ENCODE peak calls at places on chromosomes 13 and 19, in ten cellular contexts. A is tibial artery, G is fibroblast of lung, R is endothelial cell of umbilical vein, P is dorsolateral prefrontal cortex, U is pancreas, X is astrocyte, V is body of pancreas, F is BJ, T is ascending aorta. H is an unnamed sample.

GRCh38 chr19:48933382-48933932 is at the start of gene DHDH:
- DNase-seq in A (peak; percentile 77), G (peak; percentile 63), R (peak; percentile 66), P (peak; percentile 35), U (peak; percentile 88), X (peak; percentile 47), V (peak; percentile 88), F (no peak), T (no peak), H (peak; percentile 52)

GRCh38 chr13:68697551-68697950 is 1410.1 kb upstream of the ATXN8OS start:
- DNase-seq in A (no peak), G (peak; percentile 71), R (no peak), P (no peak), U (no peak), X (peak; percentile 59), V (no peak), F (no peak), T (no peak), H (peak; percentile 1)

GRCh38 chr13:99969934-99970760 is 1.4 kb downstream of the ZIC5 start:
- DNase-seq in A (no peak), G (peak; percentile 30), R (no peak), P (no peak), U (peak; percentile 71), X (no peak), V (no peak), F (no peak), T (no peak), H (no peak)

GRCh38 chr19:32652893-32653625 is 21.9 kb downstream of the ANKRD27 start:
- DNase-seq in A (no peak), G (peak; percentile 78), R (peak; percentile 53), P (peak; percentile 52), U (peak; percentile 89), X (peak; percentile 68), V (peak; percentile 87), F (no peak), T (no peak), H (no peak)

GRCh38 chr13:47794963-47795362 is 206.1 kb downstream of the SUCLA2 start:
- DNase-seq in A (no peak), G (no peak), R (no peak), P (no peak), U (no peak), X (no peak), V (no peak), F (no peak), T (no peak), H (no peak)

GRCh38 chr13:114211446-114211845 is 23.3 kb upstream of the CDC16 start:
- DNase-seq in A (no peak), G (no peak), R (no peak), P (no peak), U (no peak), X (no peak), V (no peak), F (no peak), T (no peak), H (no peak)

GRCh38 chr19:45323671-45324081 is 1.0 kb upstream of the CKM start:
- DNase-seq in A (no peak), G (no peak), R (no peak), P (no peak), U (no peak), X (no peak), V (no peak), F (no peak), T (no peak), H (no peak)

GRCh38 chr13:91112191-91112579 is 235.3 kb upstream of the MIR17HG start:
- DNase-seq in A (no peak), G (no peak), R (no peak), P (no peak), U (no peak), X (no peak), V (no peak), F (no peak), T (no peak), H (no peak)

GRCh38 chr13:23771966-23772365 is 117.2 kb downstream of the MIPEP start:
- DNase-seq in A (no peak), G (peak; percentile 33), R (no peak), P (no peak), U (no peak), X (peak; percentile 28), V (no peak), F (no peak), T (no peak), H (no peak)

GRCh38 chr13:80338781-80339577 is 1.9 kb downstream of the SPRY2 start:
- DNase-seq in A (peak; percentile 91), G (peak; percentile 90), R (peak; percentile 84), P (peak; percentile 63), U (peak; percentile 87), X (peak; percentile 88), V (peak; percentile 78), F (peak; percentile 57), T (peak; percentile 59), H (no peak)

GRCh38 chr19:57324992-57325391 is 4.7 kb downstream of the ZNF543 start:
- DNase-seq in A (no peak), G (no peak), R (no peak), P (no peak), U (no peak), X (no peak), V (no peak), F (no peak), T (no peak), H (no peak)

GRCh38 chr19:57320180-57321084 is at the start of gene ZNF543:
- DNase-seq in A (peak; percentile 97), G (peak; percentile 96), R (peak; percentile 96), P (peak; percentile 94), U (peak; percentile 95), X (peak; percentile 93), V (peak; percentile 92), F (peak; percentile 67), T (peak; percentile 82), H (peak; percentile 70)

GRCh38 chr19:57319869-57320179 is 448 bp upstream of the ZNF543 start:
- DNase-seq in A (no peak), G (no peak), R (no peak), P (no peak), U (no peak), X (no peak), V (no peak), F (no peak), T (no peak), H (no peak)

GRCh38 chr19:57321164-57321563 is 892 bp downstream of the ZNF543 start:
- DNase-seq in A (no peak), G (no peak), R (no peak), P (no peak), U (no peak), X (no peak), V (no peak), F (no peak), T (no peak), H (no peak)

GRCh38 chr19:57321746-57322145 is 1.5 kb downstream of the ZNF543 start:
- DNase-seq in A (no peak), G (no peak), R (no peak), P (no peak), U (no peak), X (no peak), V (no peak), F (no peak), T (no peak), H (no peak)
- H3K4me3 ChIP-seq in A (no peak overlapping the region), G (peak overlapping the region; percentile 96), R (no peak overlapping the region), P (peak overlapping the region; percentile 74), U (peak overlapping the region; percentile 70), X (peak overlapping the region; percentile 79), V (no peak overlapping the region), F (no peak overlapping the region), T (peak overlapping the region; percentile 65), H (no peak overlapping the region)

GRCh38 chr19:6414033-6414643 is 10.5 kb downstream of the KHSRP start:
- DNase-seq in A (no peak), G (no peak), R (no peak), P (no peak), U (peak; percentile 63), X (no peak), V (no peak), F (no peak), T (no peak), H (no peak)

GRCh38 chr19:6413291-6413690 is 11.3 kb downstream of the KHSRP start:
- DNase-seq in A (no peak), G (no peak), R (no peak), P (no peak), U (no peak), X (no peak), V (no peak), F (no peak), T (no peak), H (no peak)

GRCh38 chr19:6416658-6417405 is 7.8 kb downstream of the KHSRP start:
- DNase-seq in A (no peak), G (no peak), R (no peak), P (no peak), U (peak; percentile 70), X (no peak), V (no peak), F (no peak), T (no peak), H (no peak)

GRCh38 chr19:6415592-6416190 is 8.9 kb downstream of the KHSRP start:
- DNase-seq in A (no peak), G (no peak), R (no peak), P (no peak), U (peak; percentile 72), X (no peak), V (no peak), F (no peak), T (no peak), H (no peak)

DNA sequence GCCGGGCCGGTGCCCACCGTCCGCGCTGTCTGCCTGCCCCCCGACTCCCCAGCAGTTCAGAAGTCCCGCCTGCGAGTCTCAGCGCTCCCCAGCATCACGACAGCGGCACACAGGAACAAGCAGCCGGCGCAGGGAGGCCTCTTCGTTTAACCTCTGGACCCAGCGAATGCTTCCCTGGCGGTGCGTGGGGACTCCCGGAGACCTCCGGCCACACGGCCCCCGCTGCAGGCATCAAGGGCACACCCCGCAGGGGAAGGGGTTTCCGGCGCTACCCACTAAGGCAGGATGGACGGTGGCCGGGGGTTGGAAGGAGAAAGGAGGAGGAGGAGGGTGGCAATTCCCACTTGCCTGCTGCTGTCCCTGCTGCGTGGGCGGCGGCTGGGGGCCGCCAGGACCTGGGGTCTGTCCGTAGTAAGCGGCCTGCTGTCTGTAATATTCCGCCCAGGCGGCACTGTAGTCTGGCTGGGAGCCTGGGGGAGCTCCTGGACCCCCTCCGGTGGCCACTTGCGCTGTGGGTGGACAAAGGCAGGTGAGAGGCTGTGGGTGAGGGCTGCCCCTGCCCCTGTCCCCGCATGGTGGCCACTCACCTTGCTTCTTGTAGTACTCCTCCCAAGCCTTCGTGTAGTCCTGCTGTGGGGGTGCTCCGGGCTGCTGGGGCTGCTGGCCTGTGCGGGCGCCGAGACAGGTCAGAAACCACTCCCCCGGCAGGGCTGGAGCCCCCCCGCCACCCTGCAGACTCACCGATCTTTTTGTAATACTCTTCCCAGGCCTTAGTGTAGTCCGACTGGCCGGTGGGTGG is 9.6 kb downstream of the KHSRP start:
- DNase-seq in A (no peak), G (no peak), R (no peak), P (no peak), U (peak; percentile 74), X (no peak), V (no peak), F (no peak), T (no peak), H (no peak)
- TF ChIP-seq CTCF in A (no peak), G (no peak), R (no peak), P (no peak), U (no peak), X (no peak), V (no peak), F (no peak), T (no peak), H (no peak)

GRCh38 chr13:30565658-30566057 is 52.1 kb upstream of the USPL1 start:
- DNase-seq in A (no peak), G (peak; percentile 53), R (no peak), P (no peak), U (no peak), X (peak; percentile 33), V (no peak), F (no peak), T (no peak), H (no peak)
- H3K27me3 ChIP-seq in A (no peaks in the 10 kb centered on the region), G (no peaks in the 10 kb centered on the region), R (no peaks in the 10 kb centered on the region), P (no peaks in the 10 kb centered on the region), U (no peaks in the 10 kb centered on the region), X (no peaks in the 10 kb centered on the region), V (no peaks in the 10 kb centered on the region), F (no peaks in the 10 kb centered on the region), T (no peaks in the 10 kb centered on the region), H (no peaks in the 10 kb centered on the region)

GRCh38 chr19:44305457-44305856 is 632 bp upstream of the ZNF235 start:
- DNase-seq in A (no peak), G (no peak), R (no peak), P (no peak), U (no peak), X (no peak), V (no peak), F (no peak), T (no peak), H (no peak)
- H3K4me3 ChIP-seq in A (peak overlapping the region; percentile 73), G (no peak overlapping the region), R (peak overlapping the region; percentile 7), P (peak overlapping the region; percentile 83), U (peak overlapping the region; percentile 71), X (peak overlapping the region; percentile 92), V (no peak overlapping the region), F (no peak overlapping the region), T (no peak overlapping the region), H (no peak overlapping the region)